ENCODE peak calls at places on chromosomes 1 and 21, in ten cellular contexts. Z is endodermal cell, Y is cardiac fibroblast, S is body of pancreas, V is neural progenitor cell, O is GM23338, A is heart right ventricle, Q is fibroblast of pulmonary artery, K is thyroid gland, G is right lobe of liver. J is an unnamed sample.

GRCh38 chr1:30903343-30904034 is 5.1 kb downstream of the SDC3 start:
- DNase-seq in Z (no peak), Y (peak), S (no peak), V (no peak), O (no peak), A (no peak), Q (peak), K (no peak), G (no peak), J (no peak)

GRCh38 chr1:51926171-51926812 is 47.8 kb upstream of the NRDC start:
- DNase-seq in Z (peak), Y (peak), S (no peak), V (peak), O (peak), A (no peak), Q (peak), K (no peak), G (no peak), J (no peak)

GRCh38 chr1:227898502-227899140 is 49.1 kb downstream of the WNT9A start:
- DNase-seq in Z (no peak), Y (no peak), S (peak), V (no peak), O (no peak), A (peak), Q (no peak), K (peak), G (peak), J (no peak)

GRCh38 chr1:182806015-182806678 is 16.6 kb downstream of the NPL start:
- DNase-seq in Z (peak), Y (no peak), S (peak), V (peak), O (peak), A (no peak), Q (no peak), K (no peak), G (no peak), J (no peak)

GRCh38 chr1:89822999-89823628 is 2.3 kb downstream of the LRRC8D start:
- DNase-seq in Z (no peak), Y (peak), S (no peak), V (no peak), O (no peak), A (no peak), Q (peak), K (no peak), G (no peak), J (no peak)

GRCh38 chr1:67213164-67213563 is 46.9 kb downstream of the IL23R start:
- DNase-seq in Z (peak), Y (peak), S (no peak), V (peak), O (peak), A (no peak), Q (peak), K (no peak), G (no peak), J (no peak)

GRCh38 chr1:7436056-7437005 is 334.8 kb upstream of the VAMP3 start:
- DNase-seq in Z (no peak), Y (no peak), S (no peak), V (no peak), O (no peak), A (no peak), Q (no peak), K (no peak), G (no peak), J (no peak)

GRCh38 chr1:233904979-233905415 is 521 bp downstream of the SLC35F3 start:
- DNase-seq in Z (peak), Y (no peak), S (peak), V (no peak), O (no peak), A (no peak), Q (no peak), K (peak), G (no peak), J (no peak)

GRCh38 chr1:222455188-222455879 is 92.6 kb downstream of the HHIPL2 start:
- DNase-seq in Z (peak), Y (peak), S (peak), V (peak), O (peak), A (peak), Q (peak), K (peak), G (peak), J (peak)

GRCh38 chr1:921011-921837 is 2.5 kb upstream of the SAMD11 start:
- DNase-seq in Z (peak), Y (peak), S (peak), V (peak), O (peak), A (peak), Q (peak), K (peak), G (no peak), J (no peak)

GRCh38 chr1:925532-926421 is 2.1 kb downstream of the SAMD11 start:
- DNase-seq in Z (peak), Y (no peak), S (no peak), V (peak), O (no peak), A (no peak), Q (peak), K (no peak), G (no peak), J (no peak)

GRCh38 chr1:923991-924618 is 382 bp downstream of the SAMD11 start:
- DNase-seq in Z (no peak), Y (no peak), S (no peak), V (no peak), O (no peak), A (no peak), Q (no peak), K (no peak), G (no peak), J (no peak)

GRCh38 chr1:924619-925323 is 1.0 kb downstream of the SAMD11 start:
- DNase-seq in Z (peak), Y (no peak), S (peak), V (peak), O (peak), A (no peak), Q (peak), K (peak), G (no peak), J (no peak)

GRCh38 chr1:923131-923990 is at the start of gene SAMD11:
- DNase-seq in Z (peak), Y (peak), S (peak), V (peak), O (peak), A (peak), Q (peak), K (peak), G (peak), J (peak)
- TF ChIP-seq CTCF in Z (peak), Y (no peak), S (peak), V (no peak), O (no peak), A (no peak), Q (no peak), K (no peak), G (no peak), J (no peak)

GRCh38 chr1:111141245-111141644 is 1.2 kb downstream of the CEPT1 start:
- DNase-seq in Z (no peak), Y (no peak), S (no peak), V (no peak), O (no peak), A (no peak), Q (no peak), K (no peak), G (no peak), J (no peak)

GRCh38 chr1:111140680-111140967 is 601 bp downstream of the CEPT1 start:
- DNase-seq in Z (peak), Y (peak), S (no peak), V (peak), O (peak), A (no peak), Q (peak), K (no peak), G (peak), J (no peak)

GRCh38 chr1:111139956-111140679 is at the start of the genes CEPT1 and DRAM2:
- DNase-seq in Z (peak), Y (peak), S (peak), V (peak), O (peak), A (peak), Q (peak), K (peak), G (peak), J (peak)

GRCh38 chr1:111142358-111142975 is 2.4 kb downstream of the CEPT1 start:
- DNase-seq in Z (peak), Y (no peak), S (no peak), V (peak), O (peak), A (no peak), Q (no peak), K (no peak), G (no peak), J (no peak)

GRCh38 chr1:111141803-111142202 is 1.8 kb downstream of the CEPT1 start:
- DNase-seq in Z (no peak), Y (no peak), S (no peak), V (no peak), O (no peak), A (no peak), Q (no peak), K (no peak), G (no peak), J (no peak)
- H3K4me3 ChIP-seq in Z (peak), Y (no peak), S (no peak), V (peak), O (peak), A (peak), Q (peak), K (no peak), G (peak), J (no peak)

GRCh38 chr1:78839704-78840277 is 166.7 kb downstream of the ADGRL4 start:
- DNase-seq in Z (peak), Y (peak), S (peak), V (peak), O (peak), A (peak), Q (peak), K (peak), G (no peak), J (no peak)
- TF ChIP-seq CTCF in Z (peak), Y (peak), S (peak), V (peak), O (peak), A (peak), Q (peak), K (peak), G (peak), J (peak)

DNA sequence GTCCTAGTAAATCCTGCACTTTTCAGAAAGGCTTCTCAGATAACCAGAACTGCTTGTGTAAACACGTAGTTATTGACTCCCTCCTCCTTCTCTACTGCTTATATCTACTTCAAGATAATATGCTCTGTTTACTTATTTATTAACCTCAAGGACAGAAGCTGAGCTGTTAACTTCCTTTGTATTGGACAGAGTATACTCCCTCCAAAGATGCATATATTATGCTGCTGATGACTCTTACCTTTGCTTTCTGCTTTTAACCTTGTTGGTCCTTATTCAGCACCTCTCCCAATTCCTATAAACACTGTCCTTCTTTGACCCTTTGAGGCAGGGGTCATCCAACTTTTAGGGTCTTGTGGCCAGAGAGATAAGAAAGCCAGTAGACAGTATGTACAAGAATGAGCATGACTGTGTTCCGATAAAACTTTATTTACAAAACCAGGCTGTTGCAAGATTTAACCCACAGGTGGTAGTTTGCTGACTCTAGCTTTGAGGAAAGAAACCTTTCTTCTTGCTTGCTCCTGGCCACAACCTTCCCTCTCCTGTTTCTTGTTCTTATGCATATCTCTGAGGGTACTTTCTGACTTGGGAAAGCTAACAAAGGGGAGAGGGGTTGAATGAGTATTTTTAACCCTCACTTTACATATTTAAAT is 4.9 kb downstream of the TPM3 start:
- DNase-seq in Z (no peak), Y (no peak), S (no peak), V (no peak), O (peak), A (no peak), Q (no peak), K (no peak), G (no peak), J (no peak)
- H3K4me3 ChIP-seq in Z (peak), Y (no peak), S (no peak), V (no peak), O (peak), A (no peak), Q (no peak), K (no peak), G (no peak), J (no peak)

DNA sequence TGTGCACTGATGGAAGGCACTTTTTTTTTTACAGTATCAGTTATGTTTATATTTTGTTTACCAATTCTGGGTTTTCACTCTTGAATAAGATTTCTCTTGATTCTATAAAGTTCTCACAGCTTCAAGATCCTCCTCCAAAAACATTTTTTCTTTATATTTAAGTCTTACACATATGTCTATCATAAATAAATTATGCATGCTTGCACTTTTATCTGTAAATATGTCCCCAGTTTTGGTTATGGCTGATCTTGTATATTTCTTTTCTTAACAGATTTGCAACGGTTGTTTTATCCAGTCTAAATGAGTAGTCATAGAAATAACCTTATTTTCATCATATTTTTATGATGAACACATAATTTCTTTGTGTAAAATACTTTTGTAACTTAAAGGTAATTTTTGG is 1456.5 kb downstream of the MRPL39 start:
- DNase-seq in Z (no peak), Y (no peak), S (no peak), V (no peak), O (no peak), A (no peak), Q (no peak), K (no peak), G (no peak), J (no peak)
- TF ChIP-seq CTCF in Z (no peak), Y (no peak), S (no peak), V (no peak), O (no peak), A (no peak), Q (no peak), K (no peak), G (no peak), J (no peak)

GRCh38 chr1:52926864-52927218 is 235 bp upstream of the SCP2 start:
- DNase-seq in Z (no peak), Y (no peak), S (no peak), V (no peak), O (no peak), A (no peak), Q (no peak), K (no peak), G (no peak), J (no peak)
- H3K4me3 ChIP-seq in Z (peak), Y (peak), S (peak), V (peak), O (peak), A (peak), Q (peak), K (no peak), G (peak), J (peak)

DNA sequence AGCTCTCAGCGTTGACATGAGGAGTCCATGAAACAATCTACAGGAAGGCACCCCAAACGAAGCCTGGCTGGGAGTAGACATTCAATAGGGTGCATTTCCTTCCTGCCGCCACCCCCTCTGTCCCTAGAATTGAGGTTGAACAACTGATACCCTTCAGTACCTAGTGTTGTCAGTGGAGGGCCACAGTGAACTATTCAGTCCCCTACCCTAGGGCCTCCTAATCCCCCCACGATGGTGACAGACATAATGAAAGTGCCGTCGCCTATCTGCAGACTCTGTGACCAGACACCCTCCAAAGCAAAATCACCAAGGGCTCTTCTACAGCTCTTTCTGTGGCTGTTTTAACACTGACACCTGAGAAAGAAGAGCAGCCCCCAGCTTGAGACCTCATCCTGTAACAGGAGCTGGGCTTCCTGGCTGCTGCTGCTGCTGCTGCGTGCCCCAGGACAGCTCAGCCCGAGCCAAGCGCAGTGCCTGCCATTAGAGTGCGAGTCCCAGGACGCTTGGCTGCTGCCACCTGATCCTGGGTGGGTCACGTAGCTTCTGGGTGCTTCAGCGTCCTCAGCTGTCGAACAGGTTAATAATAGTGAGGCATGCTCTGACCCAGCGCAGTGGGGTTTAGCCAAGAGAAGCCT is 183.0 kb downstream of the ZBTB18 start:
- DNase-seq in Z (peak), Y (no peak), S (no peak), V (peak), O (peak), A (no peak), Q (no peak), K (no peak), G (no peak), J (no peak)
- TF ChIP-seq CTCF in Z (peak), Y (no peak), S (no peak), V (peak), O (peak), A (no peak), Q (no peak), K (no peak), G (no peak), J (no peak)

GRCh38 chr21:15457962-15458361 is 271.8 kb upstream of the USP25 start:
- DNase-seq in Z (no peak), Y (no peak), S (no peak), V (no peak), O (no peak), A (no peak), Q (no peak), K (no peak), G (no peak), J (no peak)

DNA sequence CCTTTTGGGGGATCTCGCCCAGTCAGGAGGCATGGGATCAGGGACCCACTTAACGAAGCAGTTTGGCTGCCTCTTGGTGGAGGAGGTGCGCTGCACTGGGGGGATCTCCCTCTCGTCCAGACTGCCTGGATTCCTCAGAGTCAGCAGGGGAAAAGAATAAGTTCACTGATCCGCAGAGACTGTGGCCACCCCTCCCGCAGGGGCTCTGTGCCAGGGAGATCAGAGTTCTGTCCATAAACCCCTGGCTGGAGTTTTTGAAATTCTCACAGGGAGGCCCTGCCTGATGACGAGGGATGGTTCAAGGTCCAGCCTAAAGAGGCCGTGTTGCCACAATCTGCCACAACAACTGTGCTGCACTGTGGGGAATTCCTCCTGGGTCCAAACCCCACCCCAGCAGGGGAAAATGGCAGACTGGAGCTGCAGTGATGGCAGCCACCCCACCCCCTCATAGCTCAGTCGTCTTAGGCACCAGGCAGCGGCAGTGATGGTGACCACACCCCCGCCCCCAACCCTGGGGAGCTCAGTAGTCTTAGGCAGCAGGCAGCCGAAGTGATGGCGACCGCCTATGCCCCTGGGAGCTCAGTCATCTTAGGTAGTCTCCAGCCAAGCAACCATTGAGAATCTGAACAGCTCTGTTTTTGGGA is 273.8 kb upstream of the USP25 start:
- DNase-seq in Z (no peak), Y (no peak), S (no peak), V (no peak), O (no peak), A (no peak), Q (no peak), K (no peak), G (peak), J (no peak)
- H3K4me3 ChIP-seq in Z (no peak), Y (no peak), S (no peak), V (no peak), O (no peak), A (no peak), Q (no peak), K (no peak), G (no peak), J (no peak)